ENCODE peak calls at places on chromosome 19, in five cellular contexts. One of them, this sample, is unnamed.

GRCh38 chr19:18526316-18526715 is 4.4 kb upstream of the ELL start:
- DNase-seq in activated CD4-positive, alpha-beta memory T cell treated with anti-CD3 and anti-CD28 coated beads for 36 hours: no peak
- DNase-seq in effector CD4-positive, alpha-beta T cell: no peak
- DNase-seq in SHP77 treated with DMSO at 0.1 percent for 48 hours: no peak
- DNase-seq in CD8-positive, alpha-beta T cell: no peak
- DNase-seq in this sample: no peak

GRCh38 chr19:39195755-39196154 is 1.0 kb upstream of the NCCRP1 start:
- DNase-seq in activated CD4-positive, alpha-beta memory T cell treated with anti-CD3 and anti-CD28 coated beads for 36 hours: no peak
- DNase-seq in CD8-positive, alpha-beta T cell: no peak
- DNase-seq in effector CD4-positive, alpha-beta T cell: no peak
- DNase-seq in SHP77 treated with DMSO at 0.1 percent for 48 hours: no peak
- DNase-seq in this sample: no peak

GRCh38 chr19:18839465-18840287 is 7.9 kb downstream of the UPF1 start:
- DNase-seq in SHP77 treated with DMSO at 0.1 percent for 48 hours: no peak
- DNase-seq in activated CD4-positive, alpha-beta memory T cell treated with anti-CD3 and anti-CD28 coated beads for 36 hours: no peak
- DNase-seq in CD8-positive, alpha-beta T cell: no peak
- DNase-seq in effector CD4-positive, alpha-beta T cell: no peak
- DNase-seq in this sample: no peak

GRCh38 chr19:40933025-40933424 is 51.0 kb upstream of the CYP2A7 start:
- DNase-seq in CD8-positive, alpha-beta T cell: no peak
- DNase-seq in SHP77 treated with DMSO at 0.1 percent for 48 hours: no peak
- DNase-seq in activated CD4-positive, alpha-beta memory T cell treated with anti-CD3 and anti-CD28 coated beads for 36 hours: no peak
- DNase-seq in effector CD4-positive, alpha-beta T cell: no peak
- DNase-seq in this sample: no peak

GRCh38 chr19:40281381-40282208 is 3.5 kb downstream of the AKT2 start:
- DNase-seq in CD8-positive, alpha-beta T cell: no peak
- DNase-seq in SHP77 treated with DMSO at 0.1 percent for 48 hours: no peak
- DNase-seq in activated CD4-positive, alpha-beta memory T cell treated with anti-CD3 and anti-CD28 coated beads for 36 hours: no peak
- DNase-seq in effector CD4-positive, alpha-beta T cell: no peak
- DNase-seq in this sample: no peak

GRCh38 chr19:43636121-43636683 is 3.4 kb downstream of the CADM4 start:
- DNase-seq in activated CD4-positive, alpha-beta memory T cell treated with anti-CD3 and anti-CD28 coated beads for 36 hours: no peak
- DNase-seq in CD8-positive, alpha-beta T cell: no peak
- DNase-seq in SHP77 treated with DMSO at 0.1 percent for 48 hours: no peak
- DNase-seq in effector CD4-positive, alpha-beta T cell: no peak
- DNase-seq in this sample: no peak

GRCh38 chr19:19748249-19748938 is 15.5 kb upstream of the ZNF14 start:
- DNase-seq in CD8-positive, alpha-beta T cell: no peak
- DNase-seq in SHP77 treated with DMSO at 0.1 percent for 48 hours: no peak
- DNase-seq in effector CD4-positive, alpha-beta T cell: no peak
- DNase-seq in activated CD4-positive, alpha-beta memory T cell treated with anti-CD3 and anti-CD28 coated beads for 36 hours: no peak
- DNase-seq in this sample: no peak

GRCh38 chr19:40139533-40140287 is 49.0 kb upstream of the ZNF780A start:
- DNase-seq in CD8-positive, alpha-beta T cell: peak; percentile 14
- DNase-seq in SHP77 treated with DMSO at 0.1 percent for 48 hours: peak; percentile 44
- DNase-seq in effector CD4-positive, alpha-beta T cell: no peak
- DNase-seq in activated CD4-positive, alpha-beta memory T cell treated with anti-CD3 and anti-CD28 coated beads for 36 hours: no peak
- DNase-seq in this sample: no peak

GRCh38 chr19:39320948-39321831 is 527 bp upstream of the LRFN1 start:
- DNase-seq in activated CD4-positive, alpha-beta memory T cell treated with anti-CD3 and anti-CD28 coated beads for 36 hours: no peak
- DNase-seq in SHP77 treated with DMSO at 0.1 percent for 48 hours: no peak
- DNase-seq in CD8-positive, alpha-beta T cell: no peak
- DNase-seq in effector CD4-positive, alpha-beta T cell: peak; percentile 32
- DNase-seq in this sample: peak; percentile 51

GRCh38 chr19:41541990-41542584 is 33.9 kb upstream of the CEACAM21 start:
- DNase-seq in CD8-positive, alpha-beta T cell: peak; percentile 83
- DNase-seq in activated CD4-positive, alpha-beta memory T cell treated with anti-CD3 and anti-CD28 coated beads for 36 hours: peak; percentile 88
- DNase-seq in SHP77 treated with DMSO at 0.1 percent for 48 hours: no peak
- DNase-seq in effector CD4-positive, alpha-beta T cell: peak; percentile 75
- DNase-seq in this sample: peak; percentile 72

GRCh38 chr19:49468746-49469447 is 5.1 kb upstream of the FLT3LG start:
- DNase-seq in effector CD4-positive, alpha-beta T cell: peak; percentile 85
- DNase-seq in SHP77 treated with DMSO at 0.1 percent for 48 hours: no peak
- DNase-seq in CD8-positive, alpha-beta T cell: peak; percentile 91
- DNase-seq in activated CD4-positive, alpha-beta memory T cell treated with anti-CD3 and anti-CD28 coated beads for 36 hours: peak; percentile 92
- DNase-seq in this sample: peak; percentile 93

GRCh38 chr19:16901491-16902175 is 12.8 kb downstream of the F2RL3 start:
- DNase-seq in activated CD4-positive, alpha-beta memory T cell treated with anti-CD3 and anti-CD28 coated beads for 36 hours: no peak
- DNase-seq in SHP77 treated with DMSO at 0.1 percent for 48 hours: no peak
- DNase-seq in CD8-positive, alpha-beta T cell: no peak
- DNase-seq in effector CD4-positive, alpha-beta T cell: no peak
- DNase-seq in this sample: no peak

GRCh38 chr19:13212759-13213330 is 62.6 kb downstream of the IER2 start:
- DNase-seq in activated CD4-positive, alpha-beta memory T cell treated with anti-CD3 and anti-CD28 coated beads for 36 hours: peak; percentile 85
- DNase-seq in CD8-positive, alpha-beta T cell: peak; percentile 80
- DNase-seq in effector CD4-positive, alpha-beta T cell: peak; percentile 66
- DNase-seq in SHP77 treated with DMSO at 0.1 percent for 48 hours: no peak
- DNase-seq in this sample: peak; percentile 54

GRCh38 chr19:15810335-15810734 is 5.1 kb downstream of the OR10H1 start:
- DNase-seq in SHP77 treated with DMSO at 0.1 percent for 48 hours: no peak
- DNase-seq in effector CD4-positive, alpha-beta T cell: no peak
- DNase-seq in activated CD4-positive, alpha-beta memory T cell treated with anti-CD3 and anti-CD28 coated beads for 36 hours: no peak
- DNase-seq in CD8-positive, alpha-beta T cell: no peak
- DNase-seq in this sample: no peak

This sample was measured in T-cell.